ENCODE peak calls at places on chromosomes 5 and 9, in four cellular contexts. V is upper lobe of right lung, H is hepatocyte, O is iPS DF 6.9. X is an unnamed sample.

GRCh38 chr9:129275626-129276247 is 97.7 kb upstream of the IER5L start:
- DNase-seq in V (peak), H (no peak), O (no peak), X (no peak)

GRCh38 chr9:131262327-131263032 is 13.8 kb downstream of the FAM78A start:
- DNase-seq in V (no peak), H (no peak), O (no peak), X (no peak)

GRCh38 chr5:775960-776861 is 8.3 kb downstream of the ZDHHC11B start:
- DNase-seq in V (no peak), H (no peak), O (no peak), X (no peak)

GRCh38 chr5:4058899-4059298 is 463.3 kb downstream of the IRX1 start:
- DNase-seq in V (no peak), H (peak), O (no peak), X (peak)

GRCh38 chr5:143204474-143205246 is 198.8 kb downstream of the NR3C1 start:
- DNase-seq in V (no peak), H (no peak), O (no peak), X (no peak)

GRCh38 chr5:122121782-122122465 is 7.4 kb upstream of the ZNF474 start:
- DNase-seq in V (no peak), H (no peak), O (no peak), X (no peak)

GRCh38 chr5:119273391-119273839 is 82.4 kb upstream of the TNFAIP8 start:
- DNase-seq in V (peak), H (no peak), O (no peak), X (no peak)

GRCh38 chr9:76988941-76989340 is 30.5 kb upstream of the FOXB2 start:
- DNase-seq in V (no peak), H (no peak), O (no peak), X (peak)

GRCh38 chr5:142977363-142978051 is 207.3 kb downstream of the ARHGAP26 start:
- DNase-seq in V (no peak), H (no peak), O (no peak), X (peak)

GRCh38 chr5:55223219-55223987 is 3.7 kb downstream of the MCIDAS start:
- DNase-seq in V (no peak), H (peak), O (no peak), X (no peak)

GRCh38 chr5:50687548-50687947 is 21.1 kb downstream of the PARP8 start:
- DNase-seq in V (no peak), H (no peak), O (no peak), X (no peak)

GRCh38 chr9:34343090-34343489 is 13.7 kb downstream of the NUDT2 start:
- DNase-seq in V (no peak), H (no peak), O (no peak), X (no peak)
- H3K27ac ChIP-seq in V (no peak), H (peak), O (no peak), X (no peak)

GRCh38 chr5:58649716-58650115 is 66.8 kb downstream of the RAB3C start:
- DNase-seq in V (no peak), H (no peak), O (no peak), X (no peak)
- H3K4me3 ChIP-seq in V (no peak), H (no peak), O (no peak), X (no peak)

GRCh38 chr9:94894111-94894699 is 167.7 kb downstream of the AOPEP start:
- DNase-seq in V (no peak), H (no peak), O (no peak), X (no peak)
- H3K27ac ChIP-seq in V (no peak), H (no peak), O (no peak), X (no peak)

DNA sequence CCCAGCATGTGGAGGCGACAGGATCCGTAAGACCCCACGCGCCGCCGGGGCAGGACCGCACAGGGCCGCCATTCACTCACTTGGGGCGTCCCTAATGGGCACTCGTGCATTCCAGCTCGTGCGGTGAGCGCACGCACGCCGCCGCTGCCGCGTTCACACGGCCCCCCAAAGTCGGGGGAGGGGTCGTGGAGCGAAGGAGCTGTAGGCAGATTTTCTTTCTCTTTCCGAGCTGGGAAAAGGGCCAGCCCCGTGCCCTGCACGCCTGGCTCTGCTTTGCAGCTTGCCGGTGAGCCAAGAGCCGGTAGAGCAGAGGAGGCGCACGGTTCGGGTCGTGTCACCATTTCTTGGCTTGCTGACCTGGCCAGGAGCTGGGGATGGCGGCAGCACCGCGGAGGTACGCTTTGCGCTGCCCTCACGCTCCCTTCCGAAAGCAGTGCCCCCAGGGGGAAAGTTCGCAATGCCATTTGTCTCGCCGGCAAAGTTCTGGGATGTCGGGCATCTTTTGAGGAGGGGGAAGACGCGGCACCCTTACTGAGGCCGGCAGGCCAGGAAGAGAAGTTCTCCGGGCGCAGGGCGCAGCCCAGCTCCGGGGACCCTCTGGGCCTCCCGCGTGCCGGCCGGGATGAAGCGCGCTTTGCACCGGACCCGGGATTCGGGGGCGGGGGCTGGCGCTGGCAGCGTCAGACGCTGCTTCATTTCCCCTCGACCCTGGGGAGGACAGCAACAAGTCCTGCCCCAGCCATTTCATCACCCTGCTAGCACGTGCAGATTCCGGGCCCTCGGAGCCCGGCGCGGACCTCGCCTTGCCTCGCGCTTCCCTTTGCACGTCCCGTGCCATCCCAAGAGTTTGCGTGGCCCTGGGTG is 898 bp downstream of the STC2 start:
- DNase-seq in V (no peak), H (peak), O (no peak), X (no peak)
- H3K4me3 ChIP-seq in V (peak), H (peak), O (peak), X (no peak)

GRCh38 chr5:67243944-67244343 is 47.3 kb upstream of the CD180 start:
- DNase-seq in V (no peak), H (no peak), O (no peak), X (no peak)

GRCh38 chr5:67244345-67244793 is 47.8 kb upstream of the CD180 start:
- DNase-seq in V (no peak), H (peak), O (no peak), X (no peak)

GRCh38 chr5:67246108-67246507 is 49.5 kb upstream of the CD180 start:
- DNase-seq in V (no peak), H (peak), O (peak), X (peak)

GRCh38 chr5:67246546-67246945 is 49.9 kb upstream of the CD180 start:
- DNase-seq in V (no peak), H (no peak), O (no peak), X (no peak)

DNA sequence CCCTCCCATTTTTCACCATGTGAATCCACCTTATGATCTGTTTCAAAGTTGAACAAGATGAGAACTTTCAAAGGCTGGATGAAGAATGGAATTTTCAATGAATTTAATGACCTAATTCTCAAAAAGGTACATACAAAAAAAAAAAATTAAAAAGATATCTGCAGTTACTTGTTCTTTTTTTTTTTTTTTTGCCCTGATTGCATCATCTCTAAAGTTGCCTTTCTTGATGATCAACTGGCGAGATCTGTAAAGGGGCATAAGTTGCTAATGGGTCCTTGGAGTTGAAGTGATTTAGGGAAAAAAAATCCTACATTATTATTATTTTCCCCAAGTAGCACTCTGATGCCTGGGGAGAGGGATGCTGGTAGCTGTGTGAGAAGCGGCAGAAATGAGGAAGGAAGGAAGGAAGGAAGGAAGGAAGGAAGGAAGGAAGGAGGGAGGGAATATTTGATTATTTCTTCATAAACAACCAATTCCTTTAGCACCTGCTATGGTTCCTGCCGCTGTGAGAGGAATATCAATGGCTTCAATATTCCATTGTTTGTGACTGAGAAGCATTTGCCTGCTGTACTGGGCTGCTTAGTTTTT is 48.8 kb upstream of the CD180 start:
- DNase-seq in V (no peak), H (no peak), O (no peak), X (no peak)
- H3K27ac ChIP-seq in V (peak), H (no peak), O (no peak), X (no peak)

GRCh38 chr5:12626556-12626955 is 722.3 kb upstream of the CTNND2 start:
- DNase-seq in V (no peak), H (no peak), O (no peak), X (no peak)
- H3K4me3 ChIP-seq in V (no peak), H (no peak), O (peak), X (no peak)

GRCh38 chr9:71706172-71706571 is 62.1 kb downstream of the CEMIP2 start:
- DNase-seq in V (no peak), H (no peak), O (no peak), X (no peak)

GRCh38 chr9:71709384-71709783 is 58.9 kb downstream of the CEMIP2 start:
- DNase-seq in V (no peak), H (no peak), O (no peak), X (no peak)

GRCh38 chr9:71716138-71716909 is 52.0 kb downstream of the CEMIP2 start:
- DNase-seq in V (no peak), H (no peak), O (no peak), X (no peak)

GRCh38 chr9:71710856-71711255 is 57.5 kb downstream of the CEMIP2 start:
- DNase-seq in V (no peak), H (no peak), O (no peak), X (no peak)
- H3K27ac ChIP-seq in V (no peak), H (no peak), O (no peak), X (no peak)

DNA sequence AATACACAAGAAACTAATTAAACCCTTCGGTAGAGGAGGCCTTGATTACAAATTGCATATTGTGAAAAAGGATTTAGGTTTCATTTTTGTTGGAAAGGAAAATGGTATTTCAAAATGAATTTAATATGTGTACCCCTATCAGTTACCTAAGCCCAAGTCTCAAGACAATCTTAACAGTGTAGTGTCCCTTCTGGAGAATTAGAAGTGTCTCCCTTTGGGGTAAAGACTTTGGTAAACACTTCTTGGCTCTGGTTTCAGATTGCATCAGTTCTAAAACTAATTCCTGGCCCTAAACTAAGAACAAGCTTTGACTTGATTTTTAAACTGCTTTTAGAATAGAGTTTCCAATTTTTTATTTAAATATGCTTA is 3.3 kb upstream of the STOM start:
- DNase-seq in V (no peak), H (no peak), O (no peak), X (no peak)
- H3K4me3 ChIP-seq in V (no peak), H (no peak), O (no peak), X (no peak)

GRCh38 chr5:173765030-173765644 is 123.0 kb upstream of the CPEB4 start:
- DNase-seq in V (no peak), H (no peak), O (no peak), X (no peak)
- H3K27ac ChIP-seq in V (peak), H (peak), O (no peak), X (peak)

DNA sequence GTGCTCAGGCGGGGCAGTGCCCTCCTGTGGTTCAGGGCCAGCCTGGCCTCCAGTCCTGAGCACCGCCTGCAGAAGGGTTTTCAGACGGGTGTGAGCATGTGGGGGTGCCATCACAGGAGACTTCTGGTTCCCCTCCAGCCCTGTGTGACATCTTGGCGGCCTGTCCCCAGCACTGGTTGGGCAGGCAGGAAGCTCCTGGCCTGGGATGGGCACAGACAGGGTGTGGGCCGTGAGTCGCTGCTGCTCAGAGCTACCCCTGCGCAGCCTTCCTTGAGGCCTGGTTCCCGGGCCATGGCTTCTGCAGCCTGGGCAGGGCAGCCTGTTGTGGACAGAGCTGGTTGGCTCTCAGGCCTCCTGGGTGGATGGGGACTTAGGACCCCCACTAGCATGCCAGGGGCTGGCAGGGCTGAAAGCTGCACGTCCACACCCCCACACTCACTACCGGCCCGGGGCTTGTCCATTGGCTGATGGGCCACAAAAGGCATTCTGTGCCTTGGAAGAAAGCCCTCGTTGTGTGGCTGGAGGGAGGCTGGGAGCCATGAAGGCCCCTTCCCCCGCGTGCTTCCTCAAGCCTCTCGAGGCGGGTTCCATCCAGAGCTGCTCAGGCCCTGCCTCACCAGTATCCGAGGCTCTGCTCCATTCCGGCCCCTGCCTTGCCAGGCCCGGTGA is 58.7 kb downstream of the RXRA start:
- DNase-seq in V (no peak), H (no peak), O (no peak), X (no peak)
- H3K4me3 ChIP-seq in V (no peak), H (no peak), O (no peak), X (no peak)

X was measured in small intestine.